ENCODE peak calls at places on chromosomes 13 and 19, in seven cellular contexts. Q is tibial nerve; R is gastrocnemius medialis; X is CD8-positive, alpha-beta memory T cell; U is cardiac fibroblast; G is mucosa of descending colon; I is fibroblast of mammary gland. D is an unnamed sample.

GRCh38 chr19:38683393-38684077 is 36.1 kb downstream of the ACTN4 start:
- DNase-seq in G (peak), Q (no peak), U (peak), R (peak), I (peak), X (peak), D (peak)

GRCh38 chr13:78784017-78784745 is 125.2 kb upstream of the OBI1 start:
- DNase-seq in R (no peak), X (no peak), U (no peak), I (no peak), Q (no peak), G (no peak), D (no peak)

GRCh38 chr13:102128216-102128800 is 273.5 kb downstream of the FGF14 start:
- DNase-seq in R (no peak), G (no peak), Q (no peak), U (no peak), X (no peak), I (peak), D (no peak)

GRCh38 chr13:103287659-103288058 is 221.4 kb upstream of the SLC10A2 start:
- DNase-seq in G (no peak), X (no peak), U (peak), Q (no peak), R (no peak), I (no peak), D (no peak)

GRCh38 chr19:38684078-38684861 is 36.8 kb downstream of the ACTN4 start:
- DNase-seq in R (peak), G (peak), U (peak), I (peak), Q (no peak), X (peak), D (peak)

GRCh38 chr13:60494296-60494695 is 97.3 kb downstream of the TDRD3 start:
- DNase-seq in Q (no peak), U (no peak), I (no peak), R (no peak), X (no peak), G (no peak), D (no peak)

GRCh38 chr13:54110597-54110996 is 1082.0 kb downstream of the OLFM4 start:
- DNase-seq in X (no peak), U (no peak), R (no peak), I (no peak), G (no peak), Q (no peak), D (no peak)

GRCh38 chr13:34933349-34933748 is 8.7 kb upstream of the NBEA start:
- DNase-seq in R (no peak), I (no peak), X (no peak), U (no peak), G (no peak), Q (no peak), D (no peak)

GRCh38 chr13:34779171-34779570 is 162.9 kb upstream of the NBEA start:
- DNase-seq in G (no peak), X (no peak), R (no peak), Q (no peak), U (peak), I (no peak), D (no peak)

GRCh38 chr19:45231891-45232290 is 13.3 kb downstream of the EXOC3L2 start:
- DNase-seq in R (no peak), Q (no peak), X (no peak), G (no peak), I (peak), U (no peak), D (no peak)

DNA sequence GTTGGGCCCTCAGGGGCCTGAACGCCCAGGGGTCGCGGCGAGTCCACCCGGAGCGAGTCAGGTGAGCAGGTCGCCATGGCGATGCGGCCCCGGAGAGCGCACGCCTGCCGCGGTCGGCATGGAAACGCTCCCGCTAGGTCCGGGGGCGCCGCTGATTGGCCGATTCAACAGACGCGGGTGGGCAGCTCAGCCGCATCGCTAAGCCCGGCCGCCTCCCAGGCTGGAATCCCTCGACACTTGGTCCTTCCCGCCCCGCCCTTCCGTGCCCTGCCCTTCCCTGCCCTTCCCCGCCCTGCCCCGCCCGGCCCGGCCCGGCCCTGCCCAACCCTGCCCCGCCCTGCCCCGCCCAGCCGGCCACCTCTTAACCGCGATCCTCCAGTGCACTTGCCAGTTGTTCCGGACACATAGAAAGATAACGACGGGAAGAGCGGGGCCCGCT is at the start of gene CCNA1:
- DNase-seq in U (peak), R (no peak), G (no peak), Q (no peak), I (peak), X (no peak), D (no peak)
- H3K4me3 ChIP-seq in U (peak), R (peak), G (no peak), Q (peak), I (peak), X (no peak), D (peak)

DNA sequence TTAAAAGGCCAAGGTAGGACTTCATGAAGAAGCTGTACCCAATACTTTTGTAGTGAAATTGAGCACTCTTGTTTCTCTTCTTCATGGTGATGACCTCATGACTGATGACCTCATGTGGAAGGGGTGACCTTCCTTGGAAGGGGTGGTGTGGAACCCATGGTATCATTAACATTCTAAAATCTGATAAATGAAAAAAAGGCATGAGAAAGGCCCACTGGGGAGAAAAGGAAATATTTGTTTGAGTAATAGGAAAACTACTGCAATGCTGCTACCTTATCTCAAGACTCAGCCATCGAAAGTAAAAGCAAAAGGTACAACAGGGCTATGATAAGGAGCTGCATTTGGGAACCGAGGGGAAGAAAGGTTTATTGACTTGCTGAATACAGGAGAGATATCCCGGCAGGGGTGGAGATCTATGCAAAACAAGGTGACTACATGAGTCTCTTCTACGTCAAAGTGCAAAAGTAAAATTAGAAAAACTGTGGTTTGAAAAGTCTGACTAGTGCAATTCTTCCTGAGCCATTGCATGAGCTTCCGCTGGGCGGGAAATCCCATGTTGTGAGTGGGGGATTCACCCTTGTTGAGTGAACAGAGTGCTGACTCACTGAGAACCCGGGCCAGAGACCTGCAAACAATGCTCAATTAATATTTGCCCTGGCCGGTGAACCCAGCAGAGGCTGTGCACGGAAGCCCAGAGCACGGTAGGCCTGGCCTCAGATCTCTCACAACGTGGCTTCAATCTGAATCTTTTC is 138.9 kb upstream of the RFC3 start:
- DNase-seq in I (peak), R (no peak), G (peak), X (peak), Q (peak), U (peak), D (peak)
- H3K4me3 ChIP-seq in I (no peak), R (no peak), G (no peak), X (peak), Q (peak), U (no peak), D (no peak)

DNA sequence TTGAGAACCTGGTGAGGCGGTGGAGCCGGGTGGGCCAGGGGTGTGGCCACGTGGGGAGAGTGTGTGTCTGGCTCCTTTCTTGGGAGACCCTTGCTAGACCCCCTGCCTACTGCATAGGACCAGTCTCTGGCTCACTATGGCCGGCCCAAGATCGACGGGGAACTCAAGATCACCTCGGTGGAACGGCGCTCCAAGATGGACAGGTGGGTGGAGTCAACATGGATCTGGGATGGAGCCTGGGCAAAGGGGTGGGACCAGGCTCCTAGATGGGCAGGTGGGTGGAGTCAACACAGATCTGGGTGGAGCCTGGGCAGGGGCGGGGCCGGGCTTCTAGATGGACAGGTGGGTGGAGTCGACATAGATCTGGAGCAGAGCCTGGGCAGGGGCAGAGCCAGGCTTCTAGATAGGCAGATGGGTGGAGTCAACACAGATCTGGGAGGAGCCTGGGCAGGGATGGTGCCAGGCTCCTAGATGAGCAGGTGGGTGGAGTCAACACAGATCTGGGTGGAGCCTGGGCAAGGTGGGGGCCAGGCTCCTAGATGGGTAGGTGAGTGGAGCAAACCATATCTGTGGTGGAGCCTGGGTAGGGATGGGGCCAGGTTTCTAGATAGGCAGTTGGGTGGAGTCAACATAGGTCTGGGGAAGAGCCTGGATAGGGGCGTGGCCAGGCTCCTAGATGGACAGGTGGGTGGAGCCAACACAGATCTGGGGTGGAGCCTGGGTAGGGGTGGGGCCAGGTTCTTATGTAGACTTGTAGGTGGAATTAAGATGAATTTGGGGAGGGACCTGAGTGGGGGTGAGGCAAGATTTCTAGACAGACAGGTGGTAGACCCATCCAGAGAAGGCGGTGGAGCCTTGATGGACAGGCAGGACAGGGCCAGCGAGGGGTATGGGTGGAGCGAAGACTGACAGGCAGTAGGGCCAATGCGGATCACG is 56.5 kb downstream of the VAV1 start:
- DNase-seq in G (peak), R (no peak), Q (no peak), X (peak), U (no peak), I (no peak), D (no peak)
- H3K4me3 ChIP-seq in G (no peak), R (no peak), Q (no peak), X (no peak), U (no peak), I (no peak), D (no peak)

GRCh38 chr13:28252547-28252946 is 114.2 kb downstream of the PAN3 start:
- DNase-seq in X (no peak), I (no peak), R (no peak), U (no peak), G (no peak), Q (no peak), D (no peak)

GRCh38 chr13:28248080-28248479 is 109.7 kb downstream of the PAN3 start:
- DNase-seq in I (no peak), Q (no peak), X (no peak), U (no peak), G (no peak), R (no peak), D (no peak)

GRCh38 chr13:28246891-28247290 is 108.5 kb downstream of the PAN3 start:
- DNase-seq in G (no peak), R (no peak), X (no peak), U (no peak), I (peak), Q (no peak), D (no peak)

GRCh38 chr13:28250542-28250941 is 112.2 kb downstream of the PAN3 start:
- DNase-seq in G (no peak), X (no peak), U (no peak), Q (no peak), I (no peak), R (no peak), D (no peak)

DNA sequence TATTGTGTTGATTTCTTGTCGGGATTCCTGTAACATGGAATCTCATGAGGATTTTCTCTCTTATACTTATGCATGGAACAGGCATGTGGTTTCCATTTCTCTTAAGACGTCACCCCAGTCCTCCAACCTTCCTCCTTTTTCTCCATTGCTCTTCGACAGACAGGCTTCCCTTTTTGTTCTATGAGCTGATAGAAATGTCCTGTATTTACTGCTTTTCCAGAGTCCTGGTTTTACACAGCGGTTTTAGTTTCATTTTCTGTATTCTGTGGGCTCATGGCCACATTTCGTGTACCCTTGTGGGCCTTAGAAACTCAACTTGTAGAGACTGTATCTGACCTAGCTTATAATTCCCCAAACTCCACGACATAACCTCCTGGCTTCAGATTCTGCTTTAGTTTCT is 113.1 kb downstream of the PAN3 start:
- DNase-seq in X (no peak), I (no peak), R (no peak), G (no peak), Q (no peak), U (no peak), D (no peak)
- H3K4me3 ChIP-seq in X (no peak), I (no peak), R (no peak), G (no peak), Q (no peak), U (no peak), D (no peak)

GRCh38 chr13:50131998-50132936 is 117.0 kb downstream of the KCNRG start:
- DNase-seq in I (no peak), R (no peak), Q (no peak), X (no peak), G (no peak), U (no peak), D (no peak)

GRCh38 chr13:50128406-50129048 is 113.3 kb downstream of the KCNRG start:
- DNase-seq in Q (no peak), I (no peak), U (no peak), R (no peak), X (no peak), G (no peak), D (peak)

GRCh38 chr13:50129065-50129922 is 114.0 kb downstream of the KCNRG start:
- DNase-seq in I (peak), G (no peak), X (no peak), U (no peak), Q (peak), R (peak), D (peak)

GRCh38 chr13:50129923-50130685 is 114.9 kb downstream of the KCNRG start:
- DNase-seq in G (peak), U (peak), Q (peak), R (peak), X (no peak), I (peak), D (peak)

DNA sequence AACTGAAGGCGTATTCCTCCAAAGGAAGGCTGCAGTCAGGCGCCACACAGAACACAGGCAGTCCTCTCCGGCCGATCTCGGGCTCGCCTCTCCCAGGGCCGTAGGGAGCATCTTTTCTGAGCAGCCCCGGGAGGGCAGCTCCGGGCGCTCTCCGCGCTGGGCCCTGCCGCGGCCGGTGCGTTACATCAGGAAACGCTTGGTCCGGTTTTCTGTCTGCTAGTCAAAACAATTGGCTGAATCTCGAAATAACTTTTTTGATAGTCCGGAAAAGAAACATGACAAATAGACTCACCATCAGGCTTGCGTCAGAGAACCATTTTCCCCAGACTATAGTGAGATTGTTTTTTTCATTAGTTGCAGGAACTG is 115.4 kb downstream of the KCNRG start:
- DNase-seq in Q (no peak), I (peak), X (no peak), U (peak), R (no peak), G (peak), D (peak)
- H3K4me3 ChIP-seq in Q (peak), I (peak), X (peak), U (peak), R (peak), G (no peak), D (peak)

GRCh38 chr19:51421229-51422052 is 4.0 kb upstream of the SIGLEC10 start:
- DNase-seq in R (no peak), Q (no peak), X (peak), G (no peak), I (no peak), U (no peak), D (no peak)

GRCh38 chr19:51417807-51418152 is 338 bp upstream of the SIGLEC10 start:
- DNase-seq in R (no peak), Q (no peak), G (no peak), I (no peak), U (no peak), X (no peak), D (peak)

GRCh38 chr19:51415187-51415586 is 2.3 kb downstream of the SIGLEC10 start:
- DNase-seq in U (no peak), Q (no peak), X (no peak), R (no peak), G (no peak), I (no peak), D (peak)

GRCh38 chr19:51418707-51419106 is 1.3 kb upstream of the SIGLEC10 start:
- DNase-seq in I (no peak), R (no peak), X (no peak), Q (no peak), U (no peak), G (no peak), D (no peak)

DNA sequence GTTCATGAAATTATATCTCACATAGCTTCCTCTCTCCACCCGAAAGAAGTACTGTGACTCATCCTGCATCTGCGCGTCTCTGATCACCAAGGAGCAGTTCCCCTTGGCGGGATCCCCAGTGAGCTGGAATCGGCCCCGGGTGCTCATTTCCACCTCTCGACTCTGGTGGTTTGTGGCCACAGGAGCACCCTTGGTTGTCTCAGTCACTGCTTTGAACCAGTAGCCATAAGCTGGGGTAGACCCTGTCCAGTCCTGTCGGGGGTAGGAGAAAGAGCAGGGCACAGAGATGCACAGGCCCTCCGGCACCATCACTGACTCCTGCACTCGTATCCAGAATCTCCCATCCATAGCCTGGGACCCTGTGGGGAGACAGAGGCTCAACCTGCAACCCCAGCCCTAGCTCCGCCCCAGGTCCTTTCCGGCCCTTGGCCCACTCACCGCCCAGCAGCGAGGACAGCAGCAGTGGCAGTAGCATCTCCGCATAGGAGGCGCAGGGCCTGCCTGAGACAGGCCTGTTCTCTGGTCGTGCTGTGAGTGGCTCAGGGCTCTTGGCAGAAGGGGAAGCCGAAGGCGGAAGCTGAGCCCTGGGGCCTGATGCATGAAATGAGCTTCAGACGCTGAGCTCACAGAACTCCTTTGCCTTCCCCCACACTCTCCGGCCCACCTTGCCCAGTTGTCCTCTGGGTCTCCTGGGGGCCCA is at the start of gene SIGLEC10:
- DNase-seq in U (no peak), I (peak), Q (no peak), X (no peak), G (no peak), R (no peak), D (peak)
- H3K4me3 ChIP-seq in U (no peak), I (no peak), Q (no peak), X (no peak), G (no peak), R (no peak), D (no peak)

GRCh38 chr19:29539668-29540067 is 13.9 kb downstream of the VSTM2B start:
- DNase-seq in Q (no peak), R (no peak), I (no peak), U (no peak), G (no peak), X (no peak), D (no peak)
- H3K4me3 ChIP-seq in Q (no peak), R (no peak), I (no peak), U (no peak), G (no peak), X (no peak), D (no peak)

GRCh38 chr19:35775046-35775297 is 392 bp upstream of the ARHGAP33 start:
- DNase-seq in R (no peak), I (no peak), G (peak), U (no peak), Q (no peak), X (no peak), D (no peak)
- H3K4me3 ChIP-seq in R (peak), I (peak), G (no peak), U (peak), Q (peak), X (peak), D (peak)

DNA sequence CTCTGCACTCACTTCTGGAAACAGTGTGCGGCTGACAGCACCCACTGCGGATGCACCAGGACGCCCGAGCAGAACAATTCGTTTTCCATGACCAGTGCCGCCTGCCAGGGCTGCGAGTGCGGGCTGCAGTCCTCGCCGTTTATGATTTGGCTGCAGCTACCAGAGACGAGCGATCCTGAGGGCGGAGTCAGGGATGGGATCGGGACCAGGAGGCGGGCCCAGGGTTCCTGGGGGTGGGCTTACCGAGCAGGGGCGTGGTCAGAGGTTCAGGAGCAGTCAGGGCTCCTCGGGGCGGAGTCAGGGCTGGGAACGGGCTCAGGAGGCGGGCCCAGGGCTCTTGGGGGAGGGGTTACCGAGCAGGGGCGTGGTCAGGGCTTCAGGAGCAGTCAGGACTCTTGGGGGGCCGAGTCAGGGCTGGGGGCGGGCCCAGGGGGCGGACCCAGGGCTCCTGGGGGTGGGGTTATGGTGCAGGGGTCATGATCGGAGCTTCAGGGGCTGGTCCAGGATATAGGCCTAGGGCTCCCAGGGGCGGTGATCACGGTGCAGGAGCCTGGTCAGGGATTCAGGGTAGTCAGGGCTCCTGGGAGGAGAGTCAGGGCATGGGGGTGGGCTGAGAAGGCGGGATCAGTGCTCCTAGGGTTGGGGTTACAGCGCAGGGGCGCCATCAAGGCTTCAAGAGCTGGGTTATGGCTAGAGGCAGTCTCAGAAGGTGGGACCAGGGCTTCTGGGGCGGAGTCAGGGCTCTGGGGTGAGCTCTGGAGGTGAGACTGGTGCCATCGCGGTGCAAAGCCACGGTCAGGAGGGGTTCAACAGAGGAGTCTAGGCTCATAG is 1.7 kb downstream of the KLK4 start:
- DNase-seq in U (peak), X (no peak), Q (peak), R (no peak), G (peak), I (peak), D (no peak)
- H3K4me3 ChIP-seq in U (no peak), X (no peak), Q (peak), R (no peak), G (no peak), I (no peak), D (no peak)